ENCODE peak calls at places on chromosomes 13 and 19, in four cellular contexts. C is K562, F is GM12878, S is HepG2. D is an unnamed sample.

GRCh38 chr13:39918837-39919236 is 263.4 kb downstream of the COG6 start:
- DNase-seq in C (no peak), S (no peak), F (no peak), D (no peak)

GRCh38 chr13:90757127-90757680 is 590.3 kb upstream of the MIR17HG start:
- DNase-seq in C (no peak), F (no peak), S (no peak), D (no peak)

GRCh38 chr19:2423913-2424685 is 3.3 kb downstream of the TIMM13 start:
- DNase-seq in F (no peak), C (peak; percentile 33), S (no peak), D (no peak)

GRCh38 chr19:54432144-54432738 is 16.8 kb upstream of the LENG8 start:
- DNase-seq in F (no peak), C (no peak), S (no peak), D (no peak)

GRCh38 chr13:106602178-106602577 is 34.2 kb upstream of the ARGLU1 start:
- DNase-seq in C (no peak), S (no peak), F (no peak), D (no peak)

GRCh38 chr19:23345838-23346237 is 49.4 kb downstream of the ZNF91 start:
- DNase-seq in C (peak; percentile 9), F (no peak), S (no peak), D (peak; percentile 3)

GRCh38 chr13:31145417-31145816 is 16.3 kb downstream of the HSPH1 start:
- DNase-seq in F (no peak), S (no peak), C (no peak), D (no peak)

GRCh38 chr19:50861025-50861424 is 6.3 kb downstream of the KLK3 start:
- DNase-seq in C (no peak), S (no peak), F (no peak), D (no peak)

GRCh38 chr13:21117104-21117809 is 55.9 kb upstream of the LATS2 start:
- DNase-seq in C (no peak), S (peak; percentile 40), F (no peak), D (no peak)

GRCh38 chr19:13117176-13117771 is 734 bp upstream of the TRMT1 start:
- DNase-seq in C (no peak), S (no peak), F (no peak), D (no peak)

GRCh38 chr19:28744014-28744413 is 468.9 kb downstream of the UQCRFS1 start:
- DNase-seq in C (no peak), F (no peak), S (no peak), D (no peak)

GRCh38 chr13:48626726-48627451 is 26.8 kb upstream of the CYSLTR2 start:
- DNase-seq in S (peak; percentile 21), F (no peak), C (no peak), D (no peak)

GRCh38 chr13:34459856-34460255 is 482.2 kb upstream of the NBEA start:
- DNase-seq in C (no peak), S (no peak), F (no peak), D (no peak)

GRCh38 chr19:10086032-10086903 is at the start of gene SHFL:
- DNase-seq in F (no peak), S (peak; percentile 40), C (peak; percentile 93), D (no peak)

GRCh38 chr19:47258895-47259555 is 2.7 kb downstream of the CCDC9 start:
- DNase-seq in S (no peak), F (no peak), C (no peak), D (no peak)

GRCh38 chr19:33150852-33151518 is 19.1 kb downstream of the WDR88 start:
- DNase-seq in C (no peak), F (no peak), S (no peak), D (no peak)

GRCh38 chr13:30026093-30026492 is 175.7 kb upstream of the UBL3 start:
- DNase-seq in C (no peak), S (no peak), F (no peak), D (no peak)

GRCh38 chr13:40207110-40207478 is 459.3 kb downstream of the FOXO1 start:
- DNase-seq in F (peak; percentile 74), S (no peak), C (no peak), D (no peak)

GRCh38 chr19:13100031-13100588 is 2.5 kb downstream of the LYL1 start:
- DNase-seq in C (no peak), S (no peak), F (peak; percentile 78), D (no peak)

GRCh38 chr19:50759886-50760285 is 10.4 kb upstream of the GPR32 start:
- DNase-seq in F (no peak), S (peak; percentile 13), C (peak; percentile 47), D (peak; percentile 38)

GRCh38 chr13:94712812-94713555 is 639 bp upstream of the SOX21 start:
- DNase-seq in C (no peak), S (no peak), F (no peak), D (peak; percentile 66)

GRCh38 chr13:41825691-41826090 is 135.2 kb downstream of the VWA8 start:
- DNase-seq in S (no peak), C (no peak), F (no peak), D (no peak)

GRCh38 chr19:8004723-8005513 is 523 bp downstream of the ELAVL1 start:
- DNase-seq in C (no peak), F (no peak), S (no peak), D (peak; percentile 26)

GRCh38 chr13:73200432-73200831 is 141.6 kb downstream of the KLF5 start:
- DNase-seq in S (no peak), F (no peak), C (no peak), D (no peak)

GRCh38 chr13:40026174-40026585 is 370.7 kb downstream of the COG6 start:
- DNase-seq in F (peak; percentile 100), C (no peak), S (no peak), D (no peak)

GRCh38 chr13:31236211-31236786 is 36.5 kb downstream of the B3GLCT start:
- DNase-seq in F (no peak), S (peak; percentile 31), C (no peak), D (peak; percentile 23)

GRCh38 chr13:109880371-109881346 is 94.3 kb upstream of the IRS2 start:
- DNase-seq in S (no peak), C (no peak), F (no peak), D (no peak)

GRCh38 chr19:44476559-44477408 is 23.5 kb downstream of the ZNF180 start:
- DNase-seq in C (no peak), F (no peak), S (peak; percentile 16), D (no peak)

GRCh38 chr19:42246143-42246868 is 3.9 kb upstream of the GSK3A start:
- DNase-seq in S (no peak), C (peak; percentile 47), F (no peak), D (peak; percentile 59)

GRCh38 chr13:44637581-44637980 is 61.5 kb upstream of the TSC22D1 start:
- DNase-seq in C (no peak), S (no peak), F (no peak), D (no peak)

GRCh38 chr13:35704331-35704730 is 227.8 kb upstream of the MAB21L1 start:
- DNase-seq in F (no peak), C (no peak), S (no peak), D (no peak)

GRCh38 chr13:81927347-81927746 is 1586.4 kb upstream of the SPRY2 start:
- DNase-seq in S (peak; percentile 5), F (no peak), C (no peak), D (peak; percentile 28)

GRCh38 chr13:81929988-81930387 is 1589.1 kb upstream of the SPRY2 start:
- DNase-seq in C (no peak), S (peak; percentile 14), F (no peak), D (peak; percentile 58)
- TF ChIP-seq TARDBP in C (no peak), S (no peak), F (no peak), D (no peak)

DNA sequence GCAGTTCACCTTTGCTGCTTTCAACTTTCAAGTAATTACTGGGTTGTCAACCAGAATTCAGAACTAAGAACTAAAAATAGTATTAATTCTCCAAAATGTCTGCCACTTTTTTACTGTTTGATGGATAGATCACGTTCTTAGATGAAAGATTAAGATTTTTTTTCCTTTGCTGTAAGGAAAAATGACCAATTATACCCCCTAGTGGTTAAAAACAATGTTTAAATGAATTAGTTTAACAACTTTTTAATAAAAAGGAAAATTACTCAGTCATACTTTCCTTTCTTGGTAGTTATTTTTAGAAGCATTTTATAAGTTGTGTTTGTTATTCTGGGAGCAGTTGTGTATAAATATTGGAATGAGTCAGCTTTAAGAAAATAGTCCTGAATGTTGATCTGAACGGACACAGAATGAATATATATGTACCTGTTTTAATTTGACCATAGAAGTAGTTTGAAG is 4.6 kb downstream of the TM9SF2 start:
- DNase-seq in S (no peak), C (no peak), F (no peak), D (no peak)
- TF ChIP-seq FOXK2 in S (no peak), C (no peak), F (no peak), D (no peak)

DNA sequence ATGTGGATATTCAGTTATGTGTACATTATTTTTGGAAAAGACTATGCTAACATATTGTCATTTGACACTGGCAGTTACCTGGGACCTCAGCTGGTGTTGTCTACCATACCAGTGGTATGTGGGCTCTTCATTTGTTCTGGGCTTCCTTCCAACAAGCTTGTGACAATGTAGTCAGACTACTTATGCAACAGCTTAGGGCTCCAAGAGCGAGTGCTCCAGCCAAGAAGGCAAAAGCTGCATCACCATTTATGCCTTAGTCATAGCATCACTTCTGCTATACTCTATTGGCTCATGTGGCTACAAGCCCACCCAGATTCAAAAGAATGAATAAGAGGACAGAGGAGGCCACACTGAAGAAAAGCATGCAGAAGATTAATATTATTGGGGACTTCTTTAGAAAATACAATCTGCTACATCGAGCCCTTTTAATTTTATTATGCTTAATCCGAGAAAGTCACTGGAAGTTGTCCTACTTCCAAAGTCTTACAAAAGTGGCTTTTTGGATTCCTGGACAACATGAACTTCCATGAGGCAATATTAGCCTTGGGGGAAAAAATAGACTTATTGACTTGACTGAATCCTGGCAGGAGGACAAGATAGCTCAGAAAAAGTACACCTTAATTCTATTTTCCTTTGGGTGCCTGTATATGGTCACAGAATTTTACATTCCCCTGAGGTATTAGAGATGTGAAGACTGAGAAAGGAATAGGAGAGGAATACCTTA is 529.4 kb upstream of the HTR2A start:
- DNase-seq in S (no peak), C (no peak), F (no peak), D (no peak)
- TF ChIP-seq TARDBP in S (no peak), C (no peak), F (no peak), D (no peak)

DNA sequence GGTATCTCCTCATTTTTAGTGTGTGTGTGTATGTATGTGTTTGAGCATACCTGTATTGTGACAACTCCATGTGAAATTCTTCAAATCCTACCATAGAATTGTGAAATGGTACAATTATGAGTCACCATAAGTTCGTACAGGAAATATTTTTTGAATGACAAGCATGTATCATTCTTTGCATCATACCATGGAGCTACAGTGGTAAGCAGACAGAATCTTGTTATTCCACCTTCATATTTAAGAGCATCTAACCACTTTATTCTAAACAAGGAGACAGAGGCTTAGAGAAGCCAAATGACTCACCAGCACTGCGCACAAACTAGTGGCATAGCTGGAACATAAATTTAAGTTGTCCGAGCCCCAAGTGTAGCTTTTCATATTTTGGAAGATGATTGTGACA is 4.5 kb upstream of the EPSTI1 start:
- DNase-seq in S (peak; percentile 9), F (no peak), C (no peak), D (no peak)
- TF ChIP-seq FOXK2 in S (no peak), F (no peak), C (no peak), D (no peak)

GRCh38 chr13:86932935-86933334 is 738.2 kb upstream of the SLITRK5 start:
- DNase-seq in S (no peak), C (no peak), F (no peak), D (no peak)
- TF ChIP-seq TARDBP in S (no peak), C (no peak), F (no peak), D (no peak)

GRCh38 chr13:49996166-49996915 is 501 bp upstream of the TRIM13 start:
- DNase-seq in F (peak; percentile 39), C (peak; percentile 86), S (peak; percentile 56), D (peak; percentile 92)
- TF ChIP-seq FOXK2 in F (no peak), C (no peak), S (no peak), D (no peak)